ENCODE peak calls at places on chromosome 22, in five cellular contexts. D, K, Q, L and W are unnamed samples.

GRCh38 chr22:50568626-50569025 is 5.9 kb upstream of the SYCE3 start:
- DNase-seq in D (no peak), K (no peak), Q (no peak), L (no peak), W (no peak)

GRCh38 chr22:37211075-37211852 is 1.0 kb downstream of the SSTR3 start:
- DNase-seq in D (no peak), K (no peak), Q (no peak), L (no peak), W (no peak)

GRCh38 chr22:48729499-48730171 is 1098.0 kb downstream of the BRD1 start:
- DNase-seq in D (no peak), K (no peak), Q (no peak), L (no peak), W (no peak)

GRCh38 chr22:41003041-41003440 is 51.9 kb downstream of the RBX1 start:
- DNase-seq in D (no peak), K (no peak), Q (no peak), L (no peak), W (no peak)

GRCh38 chr22:17303840-17304779 is 65.2 kb upstream of the CECR2 start:
- DNase-seq in D (no peak), K (no peak), Q (no peak), L (peak), W (no peak)

GRCh38 chr22:35154937-35155387 is 89.0 kb downstream of the ISX start:
- DNase-seq in D (peak), K (no peak), Q (peak), L (no peak), W (no peak)

GRCh38 chr22:35761037-35761436 is 43.4 kb downstream of the APOL5 start:
- DNase-seq in D (no peak), K (no peak), Q (no peak), L (no peak), W (no peak)

GRCh38 chr22:26546282-26546681 is 34.0 kb upstream of the TFIP11 start:
- DNase-seq in D (no peak), K (no peak), Q (no peak), L (no peak), W (no peak)

GRCh38 chr22:19868333-19868732 is 13.7 kb upstream of the GNB1L start:
- DNase-seq in D (no peak), K (no peak), Q (no peak), L (no peak), W (no peak)

GRCh38 chr22:25419247-25420113 is 145.0 kb upstream of the GRK3 start:
- DNase-seq in D (peak), K (no peak), Q (peak), L (no peak), W (no peak)

GRCh38 chr22:29154364-29155048 is 51.2 kb upstream of the EMID1 start:
- DNase-seq in D (peak), K (no peak), Q (peak), L (peak), W (no peak)

GRCh38 chr22:44828193-44828592 is 75.8 kb downstream of the ARHGAP8 start:
- DNase-seq in D (no peak), K (no peak), Q (peak), L (no peak), W (no peak)

GRCh38 chr22:43474161-43475101 is 62.6 kb downstream of the MPPED1 start:
- DNase-seq in D (no peak), K (no peak), Q (no peak), L (no peak), W (no peak)

GRCh38 chr22:36770946-36771340 is 5.0 kb downstream of the IFT27 start:
- DNase-seq in D (no peak), K (no peak), Q (no peak), L (no peak), W (no peak)

GRCh38 chr22:29344137-29344536 is 28.6 kb upstream of the RASL10A start:
- DNase-seq in D (peak), K (peak), Q (peak), L (no peak), W (peak)

GRCh38 chr22:36331912-36332622 is 55.7 kb downstream of the MYH9 start:
- DNase-seq in D (peak), K (no peak), Q (peak), L (no peak), W (no peak)

GRCh38 chr22:46062232-46062615 is 85.3 kb upstream of the WNT7B start:
- DNase-seq in D (no peak), K (no peak), Q (peak), L (no peak), W (no peak)